ENCODE peak calls at places on chromosomes 3 and 15, in seven cellular contexts. P is GM12878, C is left lung, K is brain microvascular endothelial cell, M is upper lobe of right lung, O is neural progenitor cell, T is left ventricle myocardium inferior. Z is an unnamed sample.
A peak's percentile ranks its signal among the peaks of the same experiment; 100 is the strongest.

GRCh38 chr15:71687902-71688508 is 122.3 kb upstream of the NR2E3 start:
- DNase-seq in P (no peak), O (no peak), K (peak; percentile 64), M (no peak), C (no peak), T (no peak), Z (no peak)

GRCh38 chr3:14042680-14043079 is 82.0 kb downstream of the CHCHD4 start:
- DNase-seq in C (no peak), K (peak; percentile 20), T (no peak), P (no peak), O (no peak), M (no peak), Z (no peak)

GRCh38 chr3:8873740-8874139 is 89.5 kb downstream of the RAD18 start:
- DNase-seq in C (no peak), K (no peak), T (no peak), P (no peak), O (no peak), M (no peak), Z (no peak)

GRCh38 chr15:70643783-70644125 is 119.6 kb downstream of the UACA start:
- DNase-seq in T (no peak), M (no peak), K (no peak), P (no peak), O (no peak), C (no peak), Z (no peak)

GRCh38 chr3:123733341-123733740 is 148.5 kb upstream of the HACD2 start:
- DNase-seq in M (no peak), O (no peak), T (no peak), P (no peak), C (no peak), K (no peak), Z (no peak)

GRCh38 chr15:95371664-95372063 is 958.8 kb upstream of the NR2F2 start:
- DNase-seq in P (no peak), K (peak; percentile 20), T (no peak), O (no peak), M (no peak), C (no peak), Z (no peak)

GRCh38 chr3:186969607-186970006 is 39.3 kb downstream of the ST6GAL1 start:
- DNase-seq in K (no peak), M (no peak), P (no peak), C (no peak), O (no peak), T (no peak), Z (no peak)

GRCh38 chr15:98926236-98926635 is 81.4 kb downstream of the PGPEP1L start:
- DNase-seq in C (no peak), K (no peak), T (no peak), M (no peak), O (no peak), P (no peak), Z (no peak)

GRCh38 chr3:52299815-52300611 is 12.4 kb downstream of the GLYCTK start:
- DNase-seq in C (peak; percentile 58), T (peak; percentile 55), O (peak; percentile 62), M (peak; percentile 79), P (no peak), K (peak; percentile 39), Z (peak; percentile 85)

GRCh38 chr3:31165399-31165860 is 271.0 kb upstream of the GADL1 start:
- DNase-seq in O (peak; percentile 14), C (peak; percentile 52), T (no peak), P (no peak), M (no peak), K (peak; percentile 37), Z (no peak)

GRCh38 chr15:36130641-36131310 is 448.6 kb upstream of the CDIN1 start:
- DNase-seq in T (no peak), K (no peak), M (no peak), P (no peak), C (no peak), O (no peak), Z (no peak)

GRCh38 chr15:36136054-36136453 is 443.4 kb upstream of the CDIN1 start:
- DNase-seq in P (no peak), O (no peak), M (no peak), T (no peak), C (no peak), K (no peak), Z (no peak)

DNA sequence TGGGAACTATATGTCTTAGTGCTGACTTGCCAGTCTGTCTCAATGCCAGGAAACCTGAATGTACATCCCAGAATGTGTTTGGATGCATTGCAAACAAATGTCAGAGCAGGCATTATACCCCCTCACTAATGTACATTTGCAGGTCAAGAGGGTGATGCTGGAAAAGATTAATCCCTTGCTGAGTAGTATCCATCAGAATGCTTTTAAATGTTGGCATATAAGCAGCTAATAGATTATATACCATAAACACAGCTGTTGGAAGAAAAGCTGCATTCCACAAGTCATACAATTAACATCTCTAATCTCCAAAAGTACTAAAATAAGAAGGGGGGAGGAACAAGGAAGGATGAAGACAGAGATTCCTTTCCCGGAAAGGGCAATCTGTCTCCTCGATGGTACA is 445.7 kb upstream of the CDIN1 start:
- DNase-seq in O (no peak), T (no peak), P (no peak), C (no peak), K (no peak), M (no peak), Z (no peak)
- H3K36me3 ChIP-seq in O (no peaks in the 10 kb centered on the region), T (no peaks in the 10 kb centered on the region), P (no peaks in the 10 kb centered on the region), C (no peaks in the 10 kb centered on the region), K (no peaks in the 10 kb centered on the region), M (no peaks in the 10 kb centered on the region), Z (no peaks in the 10 kb centered on the region)

GRCh38 chr15:39953521-39953920 is 19.6 kb downstream of the EIF2AK4 start:
- DNase-seq in P (no peak), C (no peak), K (no peak), M (no peak), T (no peak), O (no peak), Z (no peak)
- H3K36me3 ChIP-seq in P (peaks cover 1% of the 10 kb centered on the region), C (no peaks in the 10 kb centered on the region), K (peaks cover 63% of the 10 kb centered on the region), M (peaks cover 90% of the 10 kb centered on the region), T (peaks cover 94% of the 10 kb centered on the region), O (peaks cover 22% of the 10 kb centered on the region), Z (peaks cover 37% of the 10 kb centered on the region)

GRCh38 chr15:63623231-63623969 is 26.2 kb downstream of the FBXL22 start:
- DNase-seq in T (no peak), K (no peak), O (no peak), P (no peak), C (no peak), M (no peak), Z (no peak)
- H3K36me3 ChIP-seq in T (peaks cover 76% of the 10 kb centered on the region), K (peaks cover 37% of the 10 kb centered on the region), O (peaks cover 7% of the 10 kb centered on the region), P (peaks cover 8% of the 10 kb centered on the region), C (no peaks in the 10 kb centered on the region), M (peaks cover 72% of the 10 kb centered on the region), Z (peaks cover 3% of the 10 kb centered on the region)

GRCh38 chr3:98808071-98808470 is 44.9 kb downstream of the ST3GAL6 start:
- DNase-seq in C (no peak), T (no peak), M (no peak), K (no peak), P (no peak), O (no peak), Z (no peak)
- H3K36me3 ChIP-seq in C (no peaks in the 10 kb centered on the region), T (peaks cover 55% of the 10 kb centered on the region), M (peaks cover 40% of the 10 kb centered on the region), K (peaks cover 82% of the 10 kb centered on the region), P (no peaks in the 10 kb centered on the region), O (peaks cover 37% of the 10 kb centered on the region), Z (peaks cover 18% of the 10 kb centered on the region)

GRCh38 chr3:138068579-138069174 is 46.7 kb downstream of the DZIP1L start:
- DNase-seq in K (peak; percentile 60), C (peak; percentile 78), P (no peak), M (peak; percentile 88), O (peak; percentile 86), T (peak; percentile 75), Z (peak; percentile 87)
- H3K36me3 ChIP-seq in K (peaks cover 47% of the 10 kb centered on the region), C (no peaks in the 10 kb centered on the region), P (no peaks in the 10 kb centered on the region), M (peaks cover 8% of the 10 kb centered on the region), O (peaks cover 4% of the 10 kb centered on the region), T (peaks cover 58% of the 10 kb centered on the region), Z (peaks cover 5% of the 10 kb centered on the region)

GRCh38 chr3:172770382-172770781 is 19.9 kb downstream of the ECT2 start:
- DNase-seq in M (no peak), O (no peak), P (no peak), T (no peak), K (no peak), C (no peak), Z (no peak)

GRCh38 chr3:172760406-172760805 is 9.9 kb downstream of the ECT2 start:
- DNase-seq in T (no peak), C (no peak), O (no peak), P (no peak), K (peak; percentile 53), M (no peak), Z (no peak)

GRCh38 chr3:172771672-172772071 is 21.1 kb downstream of the ECT2 start:
- DNase-seq in K (no peak), C (no peak), M (no peak), O (no peak), T (no peak), P (no peak), Z (no peak)

GRCh38 chr3:172766718-172767405 is 16.3 kb downstream of the ECT2 start:
- DNase-seq in P (no peak), K (no peak), C (no peak), T (no peak), M (no peak), O (no peak), Z (no peak)

GRCh38 chr3:172766241-172766640 is 15.7 kb downstream of the ECT2 start:
- DNase-seq in C (no peak), P (no peak), O (no peak), K (no peak), T (no peak), M (no peak), Z (no peak)
- H3K36me3 ChIP-seq in C (no peaks in the 10 kb centered on the region), P (no peaks in the 10 kb centered on the region), O (peaks cover 87% of the 10 kb centered on the region), K (peaks cover 9% of the 10 kb centered on the region), T (peaks cover 50% of the 10 kb centered on the region), M (peaks cover 34% of the 10 kb centered on the region), Z (peaks cover 41% of the 10 kb centered on the region)

DNA sequence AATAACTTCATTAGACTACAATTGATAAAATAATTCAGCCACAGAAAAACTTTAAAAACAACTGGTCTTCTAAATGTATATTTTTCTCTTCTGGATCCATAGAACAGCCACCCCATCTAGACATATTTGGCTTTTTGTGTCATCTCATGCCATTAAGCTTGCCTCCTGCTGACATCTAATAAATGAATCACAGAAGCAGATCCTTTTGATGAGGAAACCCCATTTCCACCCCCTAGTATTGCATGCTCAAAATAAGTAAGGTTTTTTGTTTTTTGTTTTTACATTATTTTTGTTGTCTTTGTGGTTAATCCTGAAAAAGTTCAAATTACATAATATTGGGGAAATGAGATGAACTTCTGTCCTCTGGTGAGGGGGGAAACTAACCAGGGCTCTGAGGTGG is 94.8 kb downstream of the DUT start:
- DNase-seq in M (no peak), C (no peak), P (no peak), K (no peak), T (no peak), O (no peak), Z (no peak)
- H3K36me3 ChIP-seq in M (peaks cover 29% of the 10 kb centered on the region), C (no peaks in the 10 kb centered on the region), P (peaks cover 2% of the 10 kb centered on the region), K (peaks cover 91% of the 10 kb centered on the region), T (peaks cover 82% of the 10 kb centered on the region), O (no peaks in the 10 kb centered on the region), Z (no peaks in the 10 kb centered on the region)

DNA sequence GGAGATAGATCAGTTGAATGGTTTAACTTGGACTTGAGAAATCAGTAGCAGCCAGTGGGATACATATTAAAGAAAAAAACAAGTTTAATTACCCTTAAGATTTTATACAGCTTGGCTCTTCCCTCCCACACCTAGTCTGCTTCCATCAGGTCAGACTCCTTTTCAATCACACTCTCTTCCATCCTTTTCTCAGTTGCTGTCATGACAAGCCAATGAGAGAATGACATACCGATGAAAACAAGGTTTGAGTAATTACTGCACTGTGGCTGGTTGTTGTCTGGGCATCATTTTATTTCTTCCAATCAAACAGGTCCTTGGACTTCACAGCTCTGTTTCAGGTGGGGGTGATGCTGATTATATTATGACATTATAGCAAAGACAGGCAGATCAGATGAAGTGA is 424.6 kb downstream of the ZBTB20 start:
- DNase-seq in M (no peak), K (no peak), O (no peak), C (no peak), T (no peak), P (no peak), Z (no peak)
- H3K36me3 ChIP-seq in M (no peaks in the 10 kb centered on the region), K (no peaks in the 10 kb centered on the region), O (no peaks in the 10 kb centered on the region), C (no peaks in the 10 kb centered on the region), T (no peaks in the 10 kb centered on the region), P (no peaks in the 10 kb centered on the region), Z (no peaks in the 10 kb centered on the region)

Z was measured in H7.